ENCODE peak calls at places on chromosomes 7 and 10, in nine cellular contexts. R is GM20000, C is M059J, K is NCI-H1092, W is T-helper 2 cell, U is AG09319, Z is left cardiac atrium, G is occipital lobe, L is midbrain. O is an unnamed sample.

GRCh38 chr7:66766041-66766440 is 25.5 kb downstream of the RABGEF1 start:
- DNase-seq in R (no peak), C (no peak), K (no peak), W (no peak), U (no peak), Z (no peak), G (no peak), L (no peak), O (no peak)

GRCh38 chr10:17216217-17216900 is 11.7 kb upstream of the VIM start:
- DNase-seq in R (peak; percentile 72), C (peak; percentile 96), K (no peak), W (no peak), U (no peak), Z (no peak), G (no peak), L (no peak), O (no peak)

GRCh38 chr7:30510124-30511074 is 5.8 kb upstream of the GGCT start:
- DNase-seq in R (no peak), C (peak; percentile 40), K (no peak), W (no peak), U (peak; percentile 8), Z (no peak), G (no peak), L (no peak), O (no peak)

GRCh38 chr10:132107947-132108877 is 42.5 kb downstream of the JAKMIP3 start:
- DNase-seq in R (no peak), C (no peak), K (no peak), W (no peak), U (no peak), Z (no peak), G (no peak), L (no peak), O (no peak)

GRCh38 chr7:80334908-80335307 is 177.0 kb downstream of the GNAT3 start:
- DNase-seq in R (no peak), C (no peak), K (no peak), W (no peak), U (no peak), Z (no peak), G (no peak), L (peak; percentile 19), O (no peak)

GRCh38 chr7:144821069-144821468 is 14.8 kb downstream of the TPK1 start:
- DNase-seq in R (peak; percentile 13), C (no peak), K (no peak), W (no peak), U (no peak), Z (no peak), G (no peak), L (no peak), O (no peak)

GRCh38 chr10:101774589-101775272 is 1.2 kb downstream of the FGF8 start:
- DNase-seq in R (peak; percentile 46), C (no peak), K (no peak), W (no peak), U (no peak), Z (no peak), G (no peak), L (no peak), O (no peak)

GRCh38 chr10:101441539-101442455 is 87.8 kb downstream of the BTRC start:
- DNase-seq in R (peak; percentile 48), C (peak; percentile 70), K (peak; percentile 21), W (no peak), U (peak; percentile 29), Z (no peak), G (no peak), L (peak; percentile 65), O (no peak)

GRCh38 chr10:122740640-122741039 is 41.0 kb upstream of the C10orf120 start:
- DNase-seq in R (no peak), C (peak; percentile 24), K (no peak), W (no peak), U (no peak), Z (no peak), G (no peak), L (no peak), O (no peak)

GRCh38 chr7:106426803-106427202 is 142.0 kb upstream of the NAMPT start:
- DNase-seq in R (no peak), C (no peak), K (no peak), W (no peak), U (no peak), Z (no peak), G (no peak), L (no peak), O (no peak)

GRCh38 chr10:36462194-36462593 is 663.2 kb upstream of the ANKRD30A start:
- DNase-seq in R (no peak), C (peak; percentile 55), K (no peak), W (no peak), U (no peak), Z (no peak), G (no peak), L (no peak), O (no peak)

GRCh38 chr10:103845983-103846382 is 9.4 kb downstream of the SH3PXD2A start:
- DNase-seq in R (peak; percentile 58), C (no peak), K (no peak), W (no peak), U (no peak), Z (no peak), G (no peak), L (no peak), O (peak; percentile 17)

GRCh38 chr10:123252779-123253178 is 98.6 kb downstream of the BUB3 start:
- DNase-seq in R (no peak), C (no peak), K (no peak), W (no peak), U (no peak), Z (no peak), G (no peak), L (no peak), O (no peak)

GRCh38 chr10:114623661-114624294 is 34.3 kb downstream of the ABLIM1 start:
- DNase-seq in R (no peak), C (peak; percentile 99), K (no peak), W (no peak), U (peak; percentile 83), Z (no peak), G (no peak), L (no peak), O (no peak)

GRCh38 chr10:88728107-88728763 is 22.2 kb downstream of the LIPK start:
- DNase-seq in R (no peak), C (no peak), K (no peak), W (no peak), U (no peak), Z (no peak), G (no peak), L (no peak), O (no peak)

GRCh38 chr7:51224811-51225581 is 91.6 kb downstream of the COBL start:
- DNase-seq in R (no peak), C (no peak), K (peak; percentile 25), W (no peak), U (no peak), Z (no peak), G (no peak), L (no peak), O (no peak)

GRCh38 chr7:22192778-22193177 is 164.2 kb downstream of the RAPGEF5 start:
- DNase-seq in R (no peak), C (no peak), K (no peak), W (no peak), U (no peak), Z (no peak), G (no peak), L (no peak), O (no peak)

GRCh38 chr10:99711129-99711719 is 20.7 kb downstream of the COX15 start:
- DNase-seq in R (peak; percentile 38), C (peak; percentile 65), K (no peak), W (no peak), U (peak; percentile 45), Z (no peak), G (no peak), L (peak; percentile 45), O (no peak)

GRCh38 chr7:44288811-44289340 is 36.5 kb downstream of the CAMK2B start:
- DNase-seq in R (no peak), C (no peak), K (no peak), W (no peak), U (no peak), Z (peak; percentile 3), G (no peak), L (no peak), O (peak; percentile 3)

GRCh38 chr7:14687777-14688176 is 214.8 kb downstream of the DGKB start:
- DNase-seq in R (no peak), C (peak; percentile 6), K (no peak), W (no peak), U (no peak), Z (no peak), G (no peak), L (no peak), O (no peak)

GRCh38 chr7:151664268-151664667 is 144.6 kb upstream of the RHEB start:
- DNase-seq in R (no peak), C (no peak), K (no peak), W (no peak), U (no peak), Z (no peak), G (no peak), L (no peak), O (no peak)

GRCh38 chr7:138838166-138838565 is 40.2 kb upstream of the ATP6V0A4 start:
- DNase-seq in R (no peak), C (no peak), K (peak; percentile 73), W (no peak), U (no peak), Z (no peak), G (no peak), L (no peak), O (no peak)

GRCh38 chr10:69885379-69886156 is 83.9 kb downstream of the COL13A1 start:
- DNase-seq in R (no peak), C (no peak), K (no peak), W (no peak), U (no peak), Z (no peak), G (no peak), L (no peak), O (no peak)

GRCh38 chr7:70092314-70093303 is 494.3 kb downstream of the AUTS2 start:
- DNase-seq in R (no peak), C (peak; percentile 73), K (peak; percentile 99), W (no peak), U (no peak), Z (no peak), G (peak; percentile 14), L (peak; percentile 16), O (no peak)

GRCh38 chr10:101041252-101041761 is 10.3 kb downstream of the SFXN3 start:
- DNase-seq in R (peak; percentile 88), C (peak; percentile 86), K (peak; percentile 71), W (no peak), U (peak; percentile 76), Z (peak; percentile 78), G (peak; percentile 53), L (peak; percentile 82), O (no peak)

GRCh38 chr10:70296406-70296899 is 12.6 kb upstream of the NPFFR1 start:
- DNase-seq in R (no peak), C (peak; percentile 87), K (no peak), W (no peak), U (peak; percentile 86), Z (peak; percentile 93), G (no peak), L (no peak), O (no peak)

GRCh38 chr10:72034761-72035160 is 53.6 kb downstream of the SPOCK2 start:
- DNase-seq in R (no peak), C (no peak), K (no peak), W (no peak), U (no peak), Z (no peak), G (no peak), L (no peak), O (no peak)

GRCh38 chr7:19020062-19020461 is 97.4 kb downstream of the TWIST1 start:
- DNase-seq in R (no peak), C (peak; percentile 39), K (no peak), W (no peak), U (no peak), Z (no peak), G (no peak), L (no peak), O (no peak)

O was measured in activated T-helper 1 cell treated with anti-CD3 and anti-CD28 coated beads, Interleukin-2, amount 50 U/mL, for 16 hours.